ENCODE peak calls at places on chromosomes 11 and 22, in ten cellular contexts. B is activated CD4-positive, alpha-beta T cell treated with anti-CD3 and anti-CD28 coated beads, Interleukin-2, amount 50 U/mL, for 24 hours; O is amygdala; N is ureter; T is stimulated activated naive CD4-positive, alpha-beta T cell; P is HS-27A; H is ELF-1; L is astrocyte of the spinal cord; R is T-helper 2 cell; D is GM13976. K is an unnamed sample.
A peak's percentile ranks its signal among the peaks of the same experiment; 100 is the strongest.

GRCh38 chr22:42974223-42974622 is 40.7 kb downstream of the PACSIN2 start:
- DNase-seq in T (no peak), L (no peak), H (no peak), N (no peak), D (no peak), B (no peak), P (no peak), R (no peak), O (no peak), K (no peak)

GRCh38 chr11:129278586-129279319 is 86.6 kb upstream of the ARHGAP32 start:
- DNase-seq in T (peak; percentile 25), R (peak; percentile 10), B (no peak), L (no peak), O (no peak), P (no peak), D (peak; percentile 34), N (no peak), H (peak; percentile 24), K (no peak)

GRCh38 chr11:13535819-13536218 is 40.0 kb upstream of the PTH start:
- DNase-seq in R (no peak), B (no peak), O (no peak), N (no peak), P (peak; percentile 7), L (no peak), T (no peak), H (no peak), D (no peak), K (no peak)

GRCh38 chr11:70210051-70210501 is 7.0 kb downstream of the FADD start:
- DNase-seq in P (no peak), D (no peak), O (no peak), L (peak; percentile 73), T (no peak), R (no peak), H (no peak), N (no peak), B (no peak), K (peak; percentile 50)

GRCh38 chr11:94845622-94846021 is 77.5 kb downstream of the AMOTL1 start:
- DNase-seq in H (no peak), O (no peak), L (peak; percentile 43), R (no peak), T (no peak), N (no peak), P (no peak), D (no peak), B (no peak), K (no peak)

GRCh38 chr11:44749160-44749559 is 22.4 kb downstream of the TSPAN18 start:
- DNase-seq in L (no peak), O (no peak), H (no peak), P (no peak), R (no peak), N (no peak), B (no peak), T (no peak), D (no peak), K (no peak)

GRCh38 chr11:71565263-71565662 is at the start of gene KRTAP5-10:
- DNase-seq in N (no peak), O (no peak), T (no peak), P (no peak), L (no peak), R (no peak), B (no peak), H (no peak), D (no peak), K (no peak)

GRCh38 chr11:69947772-69948255 is 128.6 kb upstream of the FGF3 start:
- DNase-seq in H (no peak), P (no peak), O (no peak), T (no peak), D (no peak), L (no peak), R (no peak), B (no peak), N (no peak), K (no peak)

GRCh38 chr22:28710889-28711285 is 30.7 kb downstream of the CHEK2 start:
- DNase-seq in P (peak; percentile 24), T (no peak), R (no peak), O (no peak), L (no peak), D (no peak), H (no peak), B (no peak), N (no peak), K (no peak)

GRCh38 chr11:120811199-120811598 is 212.7 kb upstream of the TBCEL start:
- DNase-seq in B (no peak), L (no peak), D (no peak), T (no peak), N (no peak), R (no peak), O (no peak), P (no peak), H (no peak), K (no peak)

GRCh38 chr11:95443386-95443785 is 212.4 kb upstream of the SESN3 start:
- DNase-seq in R (peak; percentile 79), O (no peak), P (no peak), H (no peak), D (peak; percentile 53), T (no peak), L (no peak), B (no peak), N (no peak), K (no peak)

GRCh38 chr22:39488563-39489083 is 13.5 kb upstream of the MIEF1 start:
- DNase-seq in B (no peak), R (no peak), N (no peak), P (no peak), H (no peak), T (no peak), D (no peak), O (no peak), L (no peak), K (no peak)

GRCh38 chr11:122822241-122822640 is 16.1 kb upstream of the CRTAM start:
- DNase-seq in L (no peak), D (no peak), H (no peak), R (no peak), N (no peak), O (no peak), T (no peak), B (no peak), P (no peak), K (no peak)

GRCh38 chr11:2975594-2975993 is 16.5 kb downstream of the NAP1L4 start:
- DNase-seq in L (peak; percentile 42), P (no peak), R (peak; percentile 68), B (peak; percentile 25), H (no peak), T (peak; percentile 52), N (no peak), D (peak; percentile 43), O (peak; percentile 41), K (no peak)

GRCh38 chr11:122850076-122850631 is 11.9 kb downstream of the CRTAM start:
- DNase-seq in N (no peak), O (no peak), D (no peak), P (no peak), H (peak; percentile 75), L (peak; percentile 87), R (peak; percentile 24), B (peak; percentile 25), T (no peak), K (peak; percentile 12)

GRCh38 chr11:76667271-76667818 is 3.2 kb downstream of the LRRC32 start:
- DNase-seq in D (no peak), B (no peak), P (no peak), T (no peak), N (no peak), H (no peak), O (no peak), R (no peak), L (no peak), K (no peak)

GRCh38 chr11:65522640-65523322 is 2.1 kb upstream of the SCYL1 start:
- DNase-seq in P (no peak), T (peak; percentile 62), R (peak; percentile 47), N (no peak), O (no peak), L (no peak), D (peak; percentile 17), H (peak; percentile 82), B (no peak), K (no peak)

GRCh38 chr11:104435498-104435897 is 271.6 kb upstream of the PDGFD start:
- DNase-seq in H (no peak), T (no peak), N (no peak), B (no peak), O (no peak), D (no peak), P (no peak), R (no peak), L (no peak), K (no peak)

GRCh38 chr11:61975638-61976419 is 8.4 kb upstream of the FTH1 start:
- DNase-seq in B (no peak), D (no peak), H (no peak), R (no peak), N (no peak), O (no peak), L (no peak), T (no peak), P (no peak), K (no peak)

GRCh38 chr22:42338502-42338901 is 68.0 kb upstream of the TCF20 start:
- DNase-seq in H (no peak), B (no peak), P (no peak), L (no peak), D (no peak), O (peak; percentile 32), T (no peak), R (no peak), N (no peak), K (no peak)

GRCh38 chr11:985435-985834 is 51.1 kb downstream of the MUC6 start:
- DNase-seq in L (no peak), D (no peak), R (no peak), T (no peak), H (no peak), O (no peak), N (no peak), P (no peak), B (no peak), K (no peak)

GRCh38 chr11:74220376-74220775 is 49.3 kb downstream of the PPME1 start:
- DNase-seq in D (no peak), O (no peak), B (no peak), N (no peak), L (no peak), P (no peak), H (no peak), T (no peak), R (no peak), K (no peak)

GRCh38 chr22:29310863-29311339 is 4.5 kb downstream of the GAS2L1 start:
- DNase-seq in D (peak; percentile 91), N (peak; percentile 98), O (peak; percentile 91), L (peak; percentile 98), P (peak; percentile 75), H (peak; percentile 91), B (peak; percentile 63), R (peak; percentile 43), T (no peak), K (peak; percentile 93)

GRCh38 chr11:35281169-35281591 is 138.2 kb downstream of the SLC1A2 start:
- DNase-seq in D (no peak), T (no peak), B (no peak), H (no peak), P (no peak), R (no peak), O (no peak), L (no peak), N (no peak), K (no peak)

GRCh38 chr11:88178211-88178610 is 3.0 kb upstream of the RAB38 start:
- DNase-seq in H (no peak), D (no peak), P (no peak), T (no peak), L (peak; percentile 57), O (no peak), R (no peak), N (no peak), B (no peak), K (no peak)

GRCh38 chr22:34390400-34390799 is 470.1 kb upstream of the LARGE1 start:
- DNase-seq in B (no peak), T (no peak), N (no peak), R (no peak), D (no peak), L (no peak), O (no peak), P (no peak), H (peak; percentile 12), K (no peak)

K was measured in T1000.